ENCODE peak calls at places on chromosomes 7 and 10, in four cellular contexts. T is posterior vena cava, O is lower leg skin, W is fibroblast of pulmonary artery. S is an unnamed sample.

GRCh38 chr7:27615420-27616185 is 47.1 kb downstream of the HIBADH start:
- DNase-seq in T (no peak), O (no peak), W (no peak), S (no peak)

GRCh38 chr10:8919291-8919690 is 864.8 kb downstream of the GATA3 start:
- DNase-seq in T (no peak), O (no peak), W (peak), S (no peak)

GRCh38 chr7:31437466-31437865 is 76.4 kb upstream of the ITPRID1 start:
- DNase-seq in T (no peak), O (no peak), W (no peak), S (no peak)

GRCh38 chr10:132054564-132054963 is 11.2 kb upstream of the JAKMIP3 start:
- DNase-seq in T (peak), O (no peak), W (no peak), S (peak)

GRCh38 chr10:70775679-70776454 is 9.3 kb downstream of the TBATA start:
- DNase-seq in T (no peak), O (peak), W (no peak), S (peak)

GRCh38 chr7:50994753-50995319 is 212.1 kb upstream of the GRB10 start:
- DNase-seq in T (no peak), O (no peak), W (no peak), S (no peak)

GRCh38 chr10:128463991-128464755 is 337.9 kb upstream of the MKI67 start:
- DNase-seq in T (no peak), O (peak), W (peak), S (peak)

GRCh38 chr10:86062151-86062550 is 304.4 kb downstream of the GRID1 start:
- DNase-seq in T (no peak), O (no peak), W (no peak), S (no peak)

GRCh38 chr10:132436861-132437410 is 39.9 kb downstream of the PWWP2B start:
- DNase-seq in T (no peak), O (no peak), W (no peak), S (peak)

GRCh38 chr10:80580811-80581468 is 43.2 kb downstream of the SH2D4B start:
- DNase-seq in T (no peak), O (no peak), W (no peak), S (no peak)

GRCh38 chr10:4051011-4051407 is 266.0 kb upstream of the KLF6 start:
- DNase-seq in T (no peak), O (no peak), W (peak), S (no peak)

GRCh38 chr10:102113956-102114857 is 6.0 kb downstream of the LDB1 start:
- DNase-seq in T (no peak), O (peak), W (no peak), S (peak)

GRCh38 chr7:54981913-54982312 is 36.9 kb upstream of the EGFR start:
- DNase-seq in T (no peak), O (no peak), W (no peak), S (no peak)

GRCh38 chr7:31114593-31115343 is 62.7 kb downstream of the ADCYAP1R1 start:
- DNase-seq in T (no peak), O (peak), W (peak), S (no peak)

GRCh38 chr7:86667732-86668131 is 24.0 kb downstream of the GRM3 start:
- DNase-seq in T (no peak), O (no peak), W (no peak), S (no peak)

GRCh38 chr10:5070648-5071410 is 23.4 kb upstream of the AKR1C3 start:
- DNase-seq in T (no peak), O (no peak), W (peak), S (no peak)

GRCh38 chr7:79876769-79877362 is 257.8 kb upstream of the GNAI1 start:
- DNase-seq in T (no peak), O (no peak), W (peak), S (no peak)

GRCh38 chr10:119658274-119658673 is 7.1 kb downstream of the BAG3 start:
- DNase-seq in T (peak), O (peak), W (peak), S (no peak)

GRCh38 chr10:114174462-114175190 is 623 bp upstream of the CCDC186 start:
- DNase-seq in T (peak), O (peak), W (peak), S (peak)

GRCh38 chr7:129144095-129144833 is at the start of gene TSPAN33:
- DNase-seq in T (peak), O (peak), W (peak), S (peak)

GRCh38 chr10:128316327-128316726 is 190.1 kb upstream of the MKI67 start:
- DNase-seq in T (no peak), O (peak), W (no peak), S (no peak)

GRCh38 chr7:148147438-148147837 is 443.1 kb upstream of the C7orf33 start:
- DNase-seq in T (no peak), O (no peak), W (no peak), S (no peak)

GRCh38 chr10:102538811-102539210 is 35.0 kb downstream of the SUFU start:
- DNase-seq in T (peak), O (no peak), W (no peak), S (no peak)

GRCh38 chr7:157474685-157475084 is 137.9 kb downstream of the DNAJB6 start:
- DNase-seq in T (peak), O (peak), W (peak), S (peak)

GRCh38 chr7:40717242-40717641 is 582.4 kb downstream of the SUGCT start:
- DNase-seq in T (peak), O (peak), W (peak), S (no peak)

GRCh38 chr10:51705774-51706173 is 6.4 kb upstream of the CSTF2T start:
- DNase-seq in T (no peak), O (no peak), W (no peak), S (no peak)

GRCh38 chr10:121527690-121528089 is 70.6 kb downstream of the FGFR2 start:
- DNase-seq in T (no peak), O (peak), W (no peak), S (no peak)

GRCh38 chr7:99014113-99014985 is 129.6 kb downstream of the SMURF1 start:
- DNase-seq in T (no peak), O (peak), W (no peak), S (no peak)

S was measured in spleen.